ENCODE peak calls at places on chromosomes 2 and 18, in six cellular contexts. One of them, this sample, is unnamed.

GRCh38 chr18:60978338-60978737 is 354.9 kb upstream of the CDH20 start:
- DNase-seq in iris pigment epithelial cell: peak; percentile 91
- DNase-seq in stimulated activated CD4-positive, alpha-beta T cell treated with anti-CD3 and anti-CD28 coated beads, Interleukin-1b, Interleukin-23, amount 100 ng/mL, for 24 hours: no peak
- DNase-seq in hepatocyte: peak; percentile 5
- DNase-seq in GM04503: no peak
- DNase-seq in RCC 7860: peak; percentile 55
- DNase-seq in this sample: no peak

GRCh38 chr2:3462493-3463104 is 56.7 kb downstream of the ADI1 start:
- DNase-seq in iris pigment epithelial cell: no peak
- DNase-seq in stimulated activated CD4-positive, alpha-beta T cell treated with anti-CD3 and anti-CD28 coated beads, Interleukin-1b, Interleukin-23, amount 100 ng/mL, for 24 hours: no peak
- DNase-seq in hepatocyte: no peak
- DNase-seq in GM04503: no peak
- DNase-seq in RCC 7860: no peak
- DNase-seq in this sample: no peak

GRCh38 chr2:54584598-54584997 is 128.5 kb downstream of the SPTBN1 start:
- DNase-seq in iris pigment epithelial cell: no peak
- DNase-seq in stimulated activated CD4-positive, alpha-beta T cell treated with anti-CD3 and anti-CD28 coated beads, Interleukin-1b, Interleukin-23, amount 100 ng/mL, for 24 hours: no peak
- DNase-seq in hepatocyte: no peak
- DNase-seq in GM04503: no peak
- DNase-seq in RCC 7860: no peak
- DNase-seq in this sample: no peak

GRCh38 chr2:113012436-113013335 is 7.4 kb downstream of the IL36A start:
- DNase-seq in iris pigment epithelial cell: peak; percentile 45
- DNase-seq in stimulated activated CD4-positive, alpha-beta T cell treated with anti-CD3 and anti-CD28 coated beads, Interleukin-1b, Interleukin-23, amount 100 ng/mL, for 24 hours: no peak
- DNase-seq in hepatocyte: peak; percentile 23
- DNase-seq in GM04503: no peak
- DNase-seq in RCC 7860: peak; percentile 83
- DNase-seq in this sample: no peak

GRCh38 chr2:211204456-211204855 is 648.1 kb downstream of the CPS1 start:
- DNase-seq in iris pigment epithelial cell: no peak
- DNase-seq in stimulated activated CD4-positive, alpha-beta T cell treated with anti-CD3 and anti-CD28 coated beads, Interleukin-1b, Interleukin-23, amount 100 ng/mL, for 24 hours: no peak
- DNase-seq in hepatocyte: no peak
- DNase-seq in GM04503: no peak
- DNase-seq in RCC 7860: no peak
- DNase-seq in this sample: no peak

GRCh38 chr2:197500503-197501179 is 462 bp downstream of the HSPE1 start:
- DNase-seq in iris pigment epithelial cell: peak; percentile 23
- DNase-seq in stimulated activated CD4-positive, alpha-beta T cell treated with anti-CD3 and anti-CD28 coated beads, Interleukin-1b, Interleukin-23, amount 100 ng/mL, for 24 hours: no peak
- DNase-seq in hepatocyte: peak; percentile 7
- DNase-seq in GM04503: no peak
- DNase-seq in RCC 7860: no peak
- DNase-seq in this sample: no peak

GRCh38 chr18:43680096-43680495 is 402.8 kb upstream of the SYT4 start:
- DNase-seq in iris pigment epithelial cell: no peak
- DNase-seq in stimulated activated CD4-positive, alpha-beta T cell treated with anti-CD3 and anti-CD28 coated beads, Interleukin-1b, Interleukin-23, amount 100 ng/mL, for 24 hours: no peak
- DNase-seq in hepatocyte: no peak
- DNase-seq in GM04503: peak; percentile 29
- DNase-seq in RCC 7860: no peak
- DNase-seq in this sample: no peak

GRCh38 chr2:201808070-201808469 is 1.7 kb downstream of the CDK15 start:
- DNase-seq in iris pigment epithelial cell: no peak
- DNase-seq in stimulated activated CD4-positive, alpha-beta T cell treated with anti-CD3 and anti-CD28 coated beads, Interleukin-1b, Interleukin-23, amount 100 ng/mL, for 24 hours: no peak
- DNase-seq in hepatocyte: no peak
- DNase-seq in GM04503: no peak
- DNase-seq in RCC 7860: no peak
- DNase-seq in this sample: no peak

GRCh38 chr2:626491-627339 is 50.5 kb downstream of the TMEM18 start:
- DNase-seq in iris pigment epithelial cell: no peak
- DNase-seq in stimulated activated CD4-positive, alpha-beta T cell treated with anti-CD3 and anti-CD28 coated beads, Interleukin-1b, Interleukin-23, amount 100 ng/mL, for 24 hours: no peak
- DNase-seq in hepatocyte: no peak
- DNase-seq in GM04503: no peak
- DNase-seq in RCC 7860: no peak
- DNase-seq in this sample: no peak

GRCh38 chr2:201320701-201321100 is 36.4 kb downstream of the FLACC1 start:
- DNase-seq in iris pigment epithelial cell: peak; percentile 24
- DNase-seq in stimulated activated CD4-positive, alpha-beta T cell treated with anti-CD3 and anti-CD28 coated beads, Interleukin-1b, Interleukin-23, amount 100 ng/mL, for 24 hours: no peak
- DNase-seq in hepatocyte: no peak
- DNase-seq in GM04503: no peak
- DNase-seq in RCC 7860: no peak
- DNase-seq in this sample: no peak

GRCh38 chr2:172455121-172455515 is 27.7 kb downstream of the ITGA6 start:
- DNase-seq in iris pigment epithelial cell: no peak
- DNase-seq in stimulated activated CD4-positive, alpha-beta T cell treated with anti-CD3 and anti-CD28 coated beads, Interleukin-1b, Interleukin-23, amount 100 ng/mL, for 24 hours: no peak
- DNase-seq in hepatocyte: peak; percentile 36
- DNase-seq in GM04503: no peak
- DNase-seq in RCC 7860: no peak
- DNase-seq in this sample: no peak

GRCh38 chr2:158936978-158937377 is 31.5 kb upstream of the TANC1 start:
- DNase-seq in iris pigment epithelial cell: peak; percentile 92
- DNase-seq in stimulated activated CD4-positive, alpha-beta T cell treated with anti-CD3 and anti-CD28 coated beads, Interleukin-1b, Interleukin-23, amount 100 ng/mL, for 24 hours: no peak
- DNase-seq in hepatocyte: peak; percentile 42
- DNase-seq in GM04503: peak; percentile 87
- DNase-seq in RCC 7860: peak; percentile 8
- DNase-seq in this sample: no peak

GRCh38 chr2:241764272-241765241 is 12.1 kb upstream of the GAL3ST2 start:
- DNase-seq in iris pigment epithelial cell: peak; percentile 9
- DNase-seq in stimulated activated CD4-positive, alpha-beta T cell treated with anti-CD3 and anti-CD28 coated beads, Interleukin-1b, Interleukin-23, amount 100 ng/mL, for 24 hours: no peak
- DNase-seq in hepatocyte: no peak
- DNase-seq in GM04503: no peak
- DNase-seq in RCC 7860: no peak
- DNase-seq in this sample: no peak

GRCh38 chr2:150679456-150680120 is 192.1 kb upstream of the RND3 start:
- DNase-seq in iris pigment epithelial cell: peak; percentile 81
- DNase-seq in stimulated activated CD4-positive, alpha-beta T cell treated with anti-CD3 and anti-CD28 coated beads, Interleukin-1b, Interleukin-23, amount 100 ng/mL, for 24 hours: no peak
- DNase-seq in hepatocyte: no peak
- DNase-seq in GM04503: no peak
- DNase-seq in RCC 7860: no peak
- DNase-seq in this sample: no peak

GRCh38 chr2:25639696-25640095 is 33.7 kb downstream of the DTNB start:
- DNase-seq in iris pigment epithelial cell: no peak
- DNase-seq in stimulated activated CD4-positive, alpha-beta T cell treated with anti-CD3 and anti-CD28 coated beads, Interleukin-1b, Interleukin-23, amount 100 ng/mL, for 24 hours: no peak
- DNase-seq in hepatocyte: no peak
- DNase-seq in GM04503: no peak
- DNase-seq in RCC 7860: no peak
- DNase-seq in this sample: no peak

GRCh38 chr2:26068602-26069298 is 34.9 kb downstream of the RAB10 start:
- DNase-seq in iris pigment epithelial cell: peak; percentile 92
- DNase-seq in stimulated activated CD4-positive, alpha-beta T cell treated with anti-CD3 and anti-CD28 coated beads, Interleukin-1b, Interleukin-23, amount 100 ng/mL, for 24 hours: peak; percentile 24
- DNase-seq in hepatocyte: peak; percentile 36
- DNase-seq in GM04503: peak; percentile 45
- DNase-seq in RCC 7860: peak; percentile 74
- DNase-seq in this sample: no peak

GRCh38 chr2:36352711-36353110 is 2.9 kb upstream of the CRIM1 start:
- DNase-seq in iris pigment epithelial cell: peak; percentile 91
- DNase-seq in stimulated activated CD4-positive, alpha-beta T cell treated with anti-CD3 and anti-CD28 coated beads, Interleukin-1b, Interleukin-23, amount 100 ng/mL, for 24 hours: no peak
- DNase-seq in hepatocyte: no peak
- DNase-seq in GM04503: no peak
- DNase-seq in RCC 7860: peak; percentile 51
- DNase-seq in this sample: no peak

GRCh38 chr2:48617618-48618017 is at the start of gene GTF2A1L:
- DNase-seq in iris pigment epithelial cell: no peak
- DNase-seq in stimulated activated CD4-positive, alpha-beta T cell treated with anti-CD3 and anti-CD28 coated beads, Interleukin-1b, Interleukin-23, amount 100 ng/mL, for 24 hours: no peak
- DNase-seq in hepatocyte: no peak
- DNase-seq in GM04503: no peak
- DNase-seq in RCC 7860: no peak
- DNase-seq in this sample: no peak

GRCh38 chr18:12424252-12424651 is 16.5 kb downstream of the PRELID3A start:
- DNase-seq in iris pigment epithelial cell: no peak
- DNase-seq in stimulated activated CD4-positive, alpha-beta T cell treated with anti-CD3 and anti-CD28 coated beads, Interleukin-1b, Interleukin-23, amount 100 ng/mL, for 24 hours: no peak
- DNase-seq in hepatocyte: no peak
- DNase-seq in GM04503: no peak
- DNase-seq in RCC 7860: no peak
- DNase-seq in this sample: no peak

GRCh38 chr2:216713691-216714411 is 18.5 kb upstream of the IGFBP5 start:
- DNase-seq in iris pigment epithelial cell: peak; percentile 84
- DNase-seq in stimulated activated CD4-positive, alpha-beta T cell treated with anti-CD3 and anti-CD28 coated beads, Interleukin-1b, Interleukin-23, amount 100 ng/mL, for 24 hours: no peak
- DNase-seq in hepatocyte: peak; percentile 64
- DNase-seq in GM04503: peak; percentile 78
- DNase-seq in RCC 7860: peak; percentile 90
- DNase-seq in this sample: no peak

GRCh38 chr2:25420820-25421237 is 79.1 kb upstream of the DNMT3A start:
- DNase-seq in iris pigment epithelial cell: no peak
- DNase-seq in stimulated activated CD4-positive, alpha-beta T cell treated with anti-CD3 and anti-CD28 coated beads, Interleukin-1b, Interleukin-23, amount 100 ng/mL, for 24 hours: no peak
- DNase-seq in hepatocyte: no peak
- DNase-seq in GM04503: no peak
- DNase-seq in RCC 7860: no peak
- DNase-seq in this sample: no peak

GRCh38 chr18:70333757-70334156 is 44.9 kb downstream of the SOCS6 start:
- DNase-seq in iris pigment epithelial cell: peak; percentile 99
- DNase-seq in stimulated activated CD4-positive, alpha-beta T cell treated with anti-CD3 and anti-CD28 coated beads, Interleukin-1b, Interleukin-23, amount 100 ng/mL, for 24 hours: no peak
- DNase-seq in hepatocyte: peak; percentile 55
- DNase-seq in GM04503: peak; percentile 93
- DNase-seq in RCC 7860: peak; percentile 77
- DNase-seq in this sample: no peak

GRCh38 chr2:25275575-25275965 is 66.2 kb downstream of the DNMT3A start:
- DNase-seq in iris pigment epithelial cell: no peak
- DNase-seq in stimulated activated CD4-positive, alpha-beta T cell treated with anti-CD3 and anti-CD28 coated beads, Interleukin-1b, Interleukin-23, amount 100 ng/mL, for 24 hours: no peak
- DNase-seq in hepatocyte: no peak
- DNase-seq in GM04503: no peak
- DNase-seq in RCC 7860: no peak
- DNase-seq in this sample: no peak

GRCh38 chr2:13558368-13558767 is 841.6 kb downstream of the TRIB2 start:
- DNase-seq in iris pigment epithelial cell: peak; percentile 40
- DNase-seq in stimulated activated CD4-positive, alpha-beta T cell treated with anti-CD3 and anti-CD28 coated beads, Interleukin-1b, Interleukin-23, amount 100 ng/mL, for 24 hours: no peak
- DNase-seq in hepatocyte: peak; percentile 50
- DNase-seq in GM04503: no peak
- DNase-seq in RCC 7860: peak; percentile 79
- DNase-seq in this sample: no peak

GRCh38 chr2:11099122-11100065 is 55.9 kb upstream of the SLC66A3 start:
- DNase-seq in iris pigment epithelial cell: no peak
- DNase-seq in stimulated activated CD4-positive, alpha-beta T cell treated with anti-CD3 and anti-CD28 coated beads, Interleukin-1b, Interleukin-23, amount 100 ng/mL, for 24 hours: no peak
- DNase-seq in hepatocyte: no peak
- DNase-seq in GM04503: no peak
- DNase-seq in RCC 7860: no peak
- DNase-seq in this sample: no peak

GRCh38 chr2:196315388-196316049 is 144.1 kb upstream of the STK17B start:
- DNase-seq in iris pigment epithelial cell: peak; percentile 69
- DNase-seq in stimulated activated CD4-positive, alpha-beta T cell treated with anti-CD3 and anti-CD28 coated beads, Interleukin-1b, Interleukin-23, amount 100 ng/mL, for 24 hours: no peak
- DNase-seq in hepatocyte: no peak
- DNase-seq in GM04503: no peak
- DNase-seq in RCC 7860: peak; percentile 51
- DNase-seq in this sample: no peak

GRCh38 chr2:12321886-12322285 is 394.9 kb upstream of the TRIB2 start:
- DNase-seq in iris pigment epithelial cell: no peak
- DNase-seq in stimulated activated CD4-positive, alpha-beta T cell treated with anti-CD3 and anti-CD28 coated beads, Interleukin-1b, Interleukin-23, amount 100 ng/mL, for 24 hours: no peak
- DNase-seq in hepatocyte: no peak
- DNase-seq in GM04503: no peak
- DNase-seq in RCC 7860: no peak
- DNase-seq in this sample: no peak

GRCh38 chr2:12488365-12488972 is 228.3 kb upstream of the TRIB2 start:
- DNase-seq in iris pigment epithelial cell: no peak
- DNase-seq in stimulated activated CD4-positive, alpha-beta T cell treated with anti-CD3 and anti-CD28 coated beads, Interleukin-1b, Interleukin-23, amount 100 ng/mL, for 24 hours: no peak
- DNase-seq in hepatocyte: no peak
- DNase-seq in GM04503: no peak
- DNase-seq in RCC 7860: no peak
- DNase-seq in this sample: no peak

GRCh38 chr18:49849331-49850217 is 36.2 kb upstream of the ACAA2 start:
- DNase-seq in iris pigment epithelial cell: peak; percentile 93
- DNase-seq in stimulated activated CD4-positive, alpha-beta T cell treated with anti-CD3 and anti-CD28 coated beads, Interleukin-1b, Interleukin-23, amount 100 ng/mL, for 24 hours: no peak
- DNase-seq in hepatocyte: peak; percentile 93
- DNase-seq in GM04503: peak; percentile 21
- DNase-seq in RCC 7860: peak; percentile 96
- DNase-seq in this sample: no peak

GRCh38 chr2:177578454-177578853 is 185.9 kb downstream of the AGPS start:
- DNase-seq in iris pigment epithelial cell: no peak
- DNase-seq in stimulated activated CD4-positive, alpha-beta T cell treated with anti-CD3 and anti-CD28 coated beads, Interleukin-1b, Interleukin-23, amount 100 ng/mL, for 24 hours: no peak
- DNase-seq in hepatocyte: no peak
- DNase-seq in GM04503: no peak
- DNase-seq in RCC 7860: no peak
- DNase-seq in this sample: no peak

GRCh38 chr2:98170076-98170475 is 83.1 kb downstream of the VWA3B start:
- DNase-seq in iris pigment epithelial cell: no peak
- DNase-seq in stimulated activated CD4-positive, alpha-beta T cell treated with anti-CD3 and anti-CD28 coated beads, Interleukin-1b, Interleukin-23, amount 100 ng/mL, for 24 hours: no peak
- DNase-seq in hepatocyte: no peak
- DNase-seq in GM04503: no peak
- DNase-seq in RCC 7860: no peak
- DNase-seq in this sample: no peak

GRCh38 chr2:109407401-109408335 is 206.1 kb downstream of the SEPTIN10 start:
- DNase-seq in iris pigment epithelial cell: no peak
- DNase-seq in stimulated activated CD4-positive, alpha-beta T cell treated with anti-CD3 and anti-CD28 coated beads, Interleukin-1b, Interleukin-23, amount 100 ng/mL, for 24 hours: no peak
- DNase-seq in hepatocyte: no peak
- DNase-seq in GM04503: no peak
- DNase-seq in RCC 7860: no peak
- DNase-seq in this sample: no peak

GRCh38 chr18:7084080-7084765 is 33.4 kb downstream of the LAMA1 start:
- DNase-seq in iris pigment epithelial cell: peak; percentile 80
- DNase-seq in stimulated activated CD4-positive, alpha-beta T cell treated with anti-CD3 and anti-CD28 coated beads, Interleukin-1b, Interleukin-23, amount 100 ng/mL, for 24 hours: no peak
- DNase-seq in hepatocyte: peak; percentile 31
- DNase-seq in GM04503: peak; percentile 6
- DNase-seq in RCC 7860: no peak
- DNase-seq in this sample: no peak

GRCh38 chr18:60654298-60654697 is 281.7 kb upstream of the MC4R start:
- DNase-seq in iris pigment epithelial cell: no peak
- DNase-seq in stimulated activated CD4-positive, alpha-beta T cell treated with anti-CD3 and anti-CD28 coated beads, Interleukin-1b, Interleukin-23, amount 100 ng/mL, for 24 hours: no peak
- DNase-seq in hepatocyte: no peak
- DNase-seq in GM04503: no peak
- DNase-seq in RCC 7860: no peak
- DNase-seq in this sample: no peak

GRCh38 chr2:209918251-209918650 is 84.2 kb upstream of the RPE start:
- DNase-seq in iris pigment epithelial cell: no peak
- DNase-seq in stimulated activated CD4-positive, alpha-beta T cell treated with anti-CD3 and anti-CD28 coated beads, Interleukin-1b, Interleukin-23, amount 100 ng/mL, for 24 hours: no peak
- DNase-seq in hepatocyte: no peak
- DNase-seq in GM04503: no peak
- DNase-seq in RCC 7860: no peak
- DNase-seq in this sample: no peak

GRCh38 chr2:18988557-18989232 is 369.7 kb downstream of the OSR1 start:
- DNase-seq in iris pigment epithelial cell: no peak
- DNase-seq in stimulated activated CD4-positive, alpha-beta T cell treated with anti-CD3 and anti-CD28 coated beads, Interleukin-1b, Interleukin-23, amount 100 ng/mL, for 24 hours: no peak
- DNase-seq in hepatocyte: no peak
- DNase-seq in GM04503: no peak
- DNase-seq in RCC 7860: no peak
- DNase-seq in this sample: no peak

This sample was measured in NCI-H1048.